ENCODE peak calls at places on chromosomes 5 and 9, in nine cellular contexts. Z is HCT116; B is body of pancreas; Y is gastrocnemius medialis; A is mammary epithelial cell; L is cardiac fibroblast; P is mucosa of descending colon; D is CD8-positive, alpha-beta T cell; U is PC-3. X is an unnamed sample.

GRCh38 chr9:123162359-123163345 is 105.7 kb downstream of the STRBP start:
- DNase-seq in U (peak), P (no peak), Y (no peak), D (no peak), B (no peak), Z (no peak), A (no peak), L (no peak), X (peak)

GRCh38 chr9:8395022-8395421 is 595.4 kb upstream of the DMAC1 start:
- DNase-seq in Y (no peak), L (no peak), D (no peak), Z (no peak), B (no peak), P (no peak), A (no peak), U (no peak), X (no peak)

GRCh38 chr9:112731971-112732370 is 14.1 kb upstream of the INIP start:
- DNase-seq in P (peak), A (no peak), D (no peak), Y (no peak), Z (no peak), U (no peak), B (peak), L (no peak), X (no peak)

GRCh38 chr5:143101740-143102386 is 301.6 kb downstream of the NR3C1 start:
- DNase-seq in P (no peak), B (no peak), Z (no peak), D (no peak), U (no peak), L (no peak), Y (no peak), A (no peak), X (no peak)

GRCh38 chr5:133992429-133993151 is 12.2 kb downstream of the VDAC1 start:
- DNase-seq in L (no peak), U (no peak), Z (no peak), P (no peak), Y (peak), B (no peak), D (no peak), A (no peak), X (no peak)

GRCh38 chr9:35406183-35406959 is 83.5 kb upstream of the RUSC2 start:
- DNase-seq in A (no peak), D (peak), Z (no peak), Y (peak), U (no peak), P (peak), B (peak), L (peak), X (no peak)

GRCh38 chr9:33297455-33297854 is 7.1 kb downstream of the NFX1 start:
- DNase-seq in A (no peak), Y (peak), D (no peak), B (peak), Z (no peak), L (no peak), P (peak), U (no peak), X (no peak)

GRCh38 chr9:127290666-127291065 is 26.1 kb downstream of the GARNL3 start:
- DNase-seq in P (no peak), U (no peak), Y (no peak), B (no peak), A (no peak), Z (no peak), L (no peak), D (no peak), X (no peak)

GRCh38 chr5:126433708-126434107 is 10.5 kb downstream of the GRAMD2B start:
- DNase-seq in U (no peak), A (peak), D (no peak), Z (no peak), B (no peak), P (no peak), Y (no peak), L (peak), X (no peak)

GRCh38 chr9:94056442-94056974 is 27.8 kb upstream of the PTPDC1 start:
- DNase-seq in D (no peak), Z (no peak), U (no peak), Y (no peak), P (no peak), A (peak), B (no peak), L (peak), X (peak)

GRCh38 chr9:119853126-119853525 is 483.9 kb upstream of the BRINP1 start:
- DNase-seq in L (no peak), D (no peak), Y (no peak), P (no peak), U (peak), B (no peak), Z (no peak), A (no peak), X (peak)

GRCh38 chr5:92552206-92553160 is 1028.5 kb downstream of the NR2F1-AS1 start:
- DNase-seq in Z (peak), U (peak), A (peak), D (no peak), P (no peak), B (no peak), L (peak), Y (no peak), X (peak)

GRCh38 chr9:134351777-134352176 is 25.5 kb downstream of the RXRA start:
- DNase-seq in L (no peak), B (no peak), Y (no peak), P (no peak), U (no peak), A (no peak), D (no peak), Z (no peak), X (no peak)

GRCh38 chr9:83477571-83477970 is 60.6 kb downstream of the FRMD3 start:
- DNase-seq in D (no peak), Y (no peak), P (no peak), A (no peak), B (no peak), L (no peak), U (peak), Z (no peak), X (no peak)

GRCh38 chr9:135000647-135001245 is 83.0 kb upstream of the FCN1 start:
- DNase-seq in Y (no peak), B (no peak), D (no peak), L (no peak), U (no peak), P (no peak), A (no peak), Z (peak), X (no peak)

GRCh38 chr9:18275313-18275990 is 198.5 kb upstream of the ADAMTSL1 start:
- DNase-seq in L (no peak), A (peak), P (no peak), U (no peak), Z (no peak), D (no peak), Y (no peak), B (no peak), X (no peak)

GRCh38 chr5:107275333-107275732 is 395.4 kb downstream of the EFNA5 start:
- DNase-seq in A (no peak), U (no peak), D (no peak), P (no peak), Y (no peak), Z (no peak), B (no peak), L (no peak), X (peak)

GRCh38 chr5:96193946-96194345 is 232.3 kb upstream of the ELL2 start:
- DNase-seq in L (no peak), D (no peak), Z (no peak), Y (no peak), A (no peak), U (no peak), P (no peak), B (no peak), X (no peak)

GRCh38 chr5:178201221-178201926 is 3.0 kb upstream of the HNRNPAB start:
- DNase-seq in Y (no peak), P (no peak), Z (no peak), B (no peak), D (no peak), U (no peak), L (no peak), A (no peak), X (no peak)

GRCh38 chr5:114223866-114224265 is 138.0 kb upstream of the KCNN2 start:
- DNase-seq in Y (no peak), D (no peak), P (peak), B (peak), L (peak), Z (peak), A (peak), U (peak), X (no peak)

GRCh38 chr5:149310947-149311675 is 34.2 kb upstream of the GRPEL2 start:
- DNase-seq in D (no peak), P (no peak), Z (no peak), L (peak), A (no peak), Y (no peak), U (peak), B (no peak), X (no peak)

GRCh38 chr9:100869321-100869720 is 159.2 kb upstream of the PLPPR1 start:
- DNase-seq in A (no peak), L (no peak), D (no peak), P (no peak), Z (no peak), Y (no peak), U (no peak), B (no peak), X (no peak)

GRCh38 chr9:80922544-80922943 is 766.8 kb downstream of the TLE1 start:
- DNase-seq in B (no peak), A (no peak), L (no peak), P (no peak), U (no peak), Z (no peak), Y (no peak), D (no peak), X (no peak)

DNA sequence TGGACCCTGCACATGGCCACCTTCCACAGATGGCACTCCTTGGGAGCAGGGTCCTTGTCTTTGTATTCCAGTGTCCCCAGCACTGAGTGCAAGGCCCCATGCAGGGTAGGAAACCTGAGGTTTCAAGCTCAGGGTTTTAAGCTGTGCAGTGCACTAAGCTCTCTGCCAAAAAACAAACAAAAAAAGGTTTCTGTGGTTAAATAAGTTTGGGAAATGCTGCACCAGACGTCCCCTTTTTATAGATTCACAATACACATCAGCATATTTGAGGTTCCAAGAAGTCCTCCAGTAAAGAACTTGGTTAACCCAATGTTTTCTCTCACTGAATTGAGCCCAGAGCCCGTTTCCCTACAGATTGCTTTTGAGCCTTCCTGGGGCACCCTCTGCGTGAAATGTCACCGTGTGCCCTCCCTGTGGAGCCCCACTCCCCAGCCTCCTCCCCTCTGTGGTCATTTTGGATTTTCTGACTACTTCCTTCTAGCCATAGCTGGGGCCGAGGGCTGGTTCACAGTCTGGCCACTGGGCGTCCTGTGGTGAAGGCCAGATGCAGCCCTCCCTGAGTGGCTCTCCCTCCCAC is 17.1 kb downstream of the DELE1 start:
- DNase-seq in U (no peak), P (no peak), B (no peak), Z (no peak), L (peak), D (no peak), A (no peak), Y (no peak), X (no peak)
- TF ChIP-seq CTCF in U (no peak), P (no peak), B (no peak), Z (no peak), L (no peak), D (no peak), A (no peak), Y (no peak), X (no peak)

DNA sequence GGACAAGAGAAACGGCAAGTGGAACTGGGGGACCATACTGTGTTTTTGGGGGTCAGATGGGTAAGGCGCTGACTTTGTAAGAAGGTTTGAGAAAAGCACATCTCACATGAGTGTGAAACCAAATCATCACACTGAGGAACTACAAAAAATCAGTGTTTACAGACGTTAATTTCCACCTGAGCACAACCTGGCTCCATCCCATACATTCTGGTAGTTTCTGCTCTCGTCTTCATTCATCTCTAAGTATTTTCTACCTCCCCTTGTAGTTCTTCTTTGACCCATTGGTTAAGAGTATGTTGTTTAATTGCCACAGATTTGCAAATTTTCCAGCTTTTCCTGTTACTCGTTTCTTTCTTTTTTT is 8.9 kb upstream of the DPP7 start:
- DNase-seq in U (no peak), Z (no peak), Y (no peak), A (no peak), P (no peak), L (no peak), D (no peak), B (no peak), X (no peak)
- H3K4me3 ChIP-seq in U (no peak), Z (no peak), Y (no peak), A (no peak), P (no peak), L (no peak), D (no peak), B (no peak), X (no peak)

GRCh38 chr5:136073714-136074113 is 44.9 kb downstream of the TGFBI start:
- DNase-seq in Y (no peak), P (no peak), D (no peak), U (no peak), Z (no peak), A (no peak), L (no peak), B (no peak), X (no peak)

GRCh38 chr5:136077046-136077445 is 48.3 kb downstream of the TGFBI start:
- DNase-seq in P (no peak), U (no peak), A (no peak), D (no peak), Y (no peak), Z (no peak), B (no peak), L (no peak), X (no peak)

GRCh38 chr5:136080113-136080482 is 51.3 kb downstream of the TGFBI start:
- DNase-seq in A (peak), Y (no peak), D (no peak), U (no peak), Z (no peak), P (no peak), B (no peak), L (peak), X (no peak)

GRCh38 chr5:136079195-136079985 is 50.6 kb downstream of the TGFBI start:
- DNase-seq in Z (no peak), U (no peak), P (no peak), B (no peak), Y (no peak), D (no peak), A (no peak), L (no peak), X (no peak)

GRCh38 chr5:136075339-136075885 is 46.6 kb downstream of the TGFBI start:
- DNase-seq in Z (no peak), U (no peak), D (no peak), P (no peak), L (no peak), A (no peak), B (no peak), Y (no peak), X (no peak)
- TF ChIP-seq CTCF in Z (no peak), U (no peak), D (no peak), P (no peak), L (no peak), A (peak), B (no peak), Y (no peak), X (no peak)

GRCh38 chr9:26863074-26863473 is 29.5 kb downstream of the CAAP1 start:
- DNase-seq in U (peak), B (no peak), A (no peak), Y (no peak), Z (no peak), D (no peak), L (peak), P (no peak), X (no peak)
- H3K4me3 ChIP-seq in U (no peak), B (no peak), A (no peak), Y (no peak), Z (no peak), D (no peak), L (no peak), P (no peak), X (no peak)

X was measured in LNCaP clone FGC.